ENCODE peak calls at places on chromosome 16, in four cellular contexts. R is neural progenitor cell, A is activated B cell treated with CpG ODN at 0.5 μM for 24 hours, B is IMR-90. S is an unnamed sample.

GRCh38 chr16:6231351-6231750 is 1101.3 kb upstream of the RBFOX1 start:
- DNase-seq in R (no peak), A (no peak), B (no peak), S (no peak)

GRCh38 chr16:19377864-19378263 is 39.8 kb upstream of the TMC5 start:
- DNase-seq in R (no peak), B (no peak), A (no peak), S (no peak)

GRCh38 chr16:15915555-15916081 is 27.2 kb upstream of the CEP20 start:
- DNase-seq in A (no peak), B (no peak), R (no peak), S (no peak)

GRCh38 chr16:24698314-24698713 is 31.1 kb upstream of the TNRC6A start:
- DNase-seq in A (no peak), B (no peak), R (no peak), S (no peak)

GRCh38 chr16:15427648-15428239 is 6.6 kb upstream of the BMERB1 start:
- DNase-seq in A (peak), B (peak), R (peak), S (peak)

GRCh38 chr16:610513-611381 is 20.0 kb upstream of the WFIKKN1 start:
- DNase-seq in A (no peak), R (peak), B (no peak), S (no peak)

GRCh38 chr16:20166531-20167235 is 93.0 kb upstream of the GPR139 start:
- DNase-seq in R (peak), B (no peak), A (no peak), S (no peak)

GRCh38 chr16:12794486-12795399 is 8.9 kb downstream of the CPPED1 start:
- DNase-seq in A (no peak), R (no peak), B (no peak), S (no peak)

GRCh38 chr16:68376590-68376989 is 65.8 kb downstream of the PRMT7 start:
- DNase-seq in A (no peak), B (no peak), R (no peak), S (no peak)

GRCh38 chr16:85569615-85570212 is 43.4 kb upstream of the GSE1 start:
- DNase-seq in R (no peak), B (peak), A (no peak), S (no peak)

DNA sequence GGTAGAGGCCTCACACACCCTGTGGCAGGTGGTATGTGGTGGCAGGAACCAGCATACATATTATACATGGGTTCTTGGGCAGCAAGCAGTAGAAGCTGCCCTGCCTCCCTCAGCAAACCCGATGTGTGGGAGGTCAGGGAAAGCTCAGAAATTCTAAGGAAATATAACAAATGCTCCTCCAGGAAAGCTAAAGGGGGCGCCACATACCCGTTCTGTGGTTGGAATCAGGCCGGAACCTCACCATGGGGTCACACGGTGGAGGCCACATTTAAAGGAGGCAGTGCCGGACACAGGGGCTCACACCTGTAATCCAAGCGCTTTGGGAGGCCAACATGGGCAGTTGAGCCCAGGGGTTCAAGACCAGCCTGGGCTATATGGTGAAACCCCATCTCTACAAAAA is 12.4 kb upstream of the KATNB1 start:
- DNase-seq in R (peak), A (no peak), B (no peak), S (no peak)
- TF ChIP-seq CTCF in R (peak), A (no peak), B (peak), S (no peak)

DNA sequence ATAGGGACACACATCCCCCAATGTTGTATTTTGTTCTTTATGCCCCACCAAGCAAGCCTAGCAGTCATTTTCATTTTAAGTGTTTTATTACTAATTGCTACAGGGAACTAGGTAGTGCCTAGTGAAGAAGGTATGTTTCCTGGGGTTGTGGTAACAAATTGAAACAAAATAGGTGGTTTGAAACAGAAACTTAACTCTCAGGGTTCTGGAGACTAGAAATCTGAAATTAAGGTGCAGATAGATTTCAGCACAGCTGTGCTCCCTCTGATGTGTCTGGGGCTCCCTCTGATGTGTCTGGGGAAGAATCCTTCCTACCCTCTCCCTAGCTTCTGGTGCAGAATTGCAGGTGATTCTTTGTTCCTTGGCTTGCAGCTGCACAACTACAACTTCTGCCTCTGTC is 390.1 kb downstream of the ZFHX3 start:
- DNase-seq in A (no peak), R (no peak), B (no peak), S (no peak)
- TF ChIP-seq CTCF in A (no peak), R (no peak), B (no peak), S (no peak)

GRCh38 chr16:77190478-77191258 is at the start of gene MON1B:
- DNase-seq in A (peak), B (peak), R (peak), S (peak)
- TF ChIP-seq CTCF in A (no peak), B (peak), R (no peak), S (no peak)

DNA sequence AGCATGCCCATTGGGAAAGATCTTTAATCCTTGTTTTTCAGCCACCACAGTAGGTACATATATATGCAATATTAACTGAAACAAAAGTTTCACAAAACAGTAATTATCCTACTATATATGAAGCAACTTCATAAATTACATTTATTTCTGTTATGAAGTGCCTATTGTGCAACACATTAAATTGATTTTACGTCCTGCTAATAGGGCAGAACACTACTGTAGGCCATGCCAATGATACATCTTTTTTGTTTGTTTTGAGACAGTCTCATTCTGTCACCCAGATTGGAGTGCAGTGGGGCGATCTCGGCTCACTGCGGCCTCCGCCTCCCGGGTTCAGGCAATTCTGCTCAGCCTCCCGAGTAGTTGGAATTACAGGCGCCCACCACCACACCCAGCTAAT is 29.1 kb downstream of the SF3B3 start:
- DNase-seq in B (no peak), R (no peak), A (no peak), S (no peak)
- TF ChIP-seq CTCF in B (no peak), R (no peak), A (no peak), S (no peak)

GRCh38 chr16:11698271-11698689 is 30.0 kb downstream of the SNN start:
- DNase-seq in A (no peak), R (no peak), B (peak), S (no peak)
- TF ChIP-seq CTCF in A (no peak), R (no peak), B (peak), S (no peak)

GRCh38 chr16:29736112-29736511 is 9.7 kb downstream of the C16orf54 start:
- DNase-seq in R (peak), B (no peak), A (no peak), S (no peak)
- TF ChIP-seq CTCF in R (peak), B (peak), A (no peak), S (no peak)

DNA sequence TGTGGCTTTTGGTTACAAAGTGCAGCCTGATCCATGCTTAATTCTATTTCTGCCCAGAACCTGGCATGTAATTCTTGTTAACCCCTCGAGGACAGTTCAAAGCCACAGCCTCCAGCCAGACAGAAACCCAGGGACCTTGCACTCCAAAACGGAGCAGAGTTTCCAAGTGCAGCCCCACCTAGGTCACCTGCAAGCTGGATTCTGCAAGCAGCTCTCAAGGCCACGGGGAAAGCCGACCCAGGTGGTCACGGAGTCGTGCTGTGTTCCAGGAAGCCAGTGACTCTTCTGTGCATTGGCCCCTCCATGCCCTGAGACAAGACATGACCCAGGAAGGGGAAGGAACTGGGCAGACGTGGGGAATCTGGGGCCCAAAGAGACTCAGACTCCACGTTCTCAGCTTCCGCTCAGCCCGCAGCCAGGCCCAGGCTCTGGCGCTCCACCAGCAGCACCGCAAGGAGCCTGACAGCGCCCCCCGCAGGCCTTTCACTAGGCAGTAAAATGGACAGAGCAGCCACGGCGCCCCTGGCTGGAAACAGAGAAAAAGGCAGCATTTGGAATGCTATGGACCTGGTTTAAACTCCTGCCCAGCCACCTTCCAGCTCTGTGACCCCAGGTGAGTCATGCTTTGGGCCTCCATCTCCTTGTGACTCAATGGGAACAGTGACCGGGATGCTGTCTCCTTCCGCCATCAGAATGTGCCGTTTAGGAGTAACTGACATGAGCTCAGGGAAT is 27.3 kb upstream of the GSG1L start:
- DNase-seq in A (no peak), B (peak), R (peak), S (no peak)
- TF ChIP-seq CTCF in A (no peak), B (peak), R (peak), S (no peak)